ENCODE peak calls at places on chromosomes 1 and 21, in ten cellular contexts. C, T, Y, J, D, U, W, F, Z and Q are unnamed samples.

GRCh38 chr1:183417691-183418491 is at the start of gene NMNAT2:
- DNase-seq in T (peak), Z (no peak), J (no peak), U (no peak), F (peak), C (no peak), D (peak), Y (no peak), W (peak), Q (peak)

GRCh38 chr1:96510911-96511310 is 210.7 kb upstream of the PTBP2 start:
- DNase-seq in W (no peak), J (no peak), F (no peak), U (no peak), D (no peak), Y (no peak), Z (no peak), C (no peak), T (no peak), Q (no peak)

GRCh38 chr21:44442266-44443125 is 12.8 kb upstream of the LRRC3 start:
- DNase-seq in Z (no peak), W (no peak), C (no peak), U (no peak), T (no peak), D (no peak), F (no peak), Y (no peak), J (no peak), Q (no peak)

GRCh38 chr21:42102516-42102915 is 31.4 kb downstream of the UMODL1 start:
- DNase-seq in C (no peak), T (no peak), D (no peak), Z (no peak), J (no peak), W (no peak), U (no peak), Y (peak), F (no peak), Q (no peak)

GRCh38 chr21:45642122-45642813 is 1.3 kb upstream of the PCBP3 start:
- DNase-seq in D (peak), F (no peak), C (no peak), W (peak), T (no peak), U (no peak), Z (no peak), Y (no peak), J (peak), Q (no peak)

GRCh38 chr1:235759336-235759735 is 107.4 kb downstream of the LYST start:
- DNase-seq in F (no peak), D (no peak), J (no peak), U (no peak), Z (no peak), Y (no peak), W (no peak), T (no peak), C (no peak), Q (no peak)

GRCh38 chr1:182279724-182280506 is 111.7 kb downstream of the GLUL start:
- DNase-seq in U (no peak), Y (peak), F (peak), D (no peak), C (no peak), T (no peak), Z (no peak), W (peak), J (peak), Q (no peak)

GRCh38 chr21:44939532-44940115 is at the start of gene SLX9:
- DNase-seq in F (no peak), Z (peak), T (no peak), W (peak), J (peak), U (no peak), D (peak), Y (peak), C (peak), Q (peak)

GRCh38 chr21:45854702-45855247 is 126.8 kb upstream of the COL6A1 start:
- DNase-seq in W (peak), U (no peak), T (no peak), J (no peak), Z (no peak), C (no peak), F (no peak), Y (no peak), D (no peak), Q (no peak)

GRCh38 chr1:64093941-64094340 is 109.5 kb upstream of the UBE2U start:
- DNase-seq in F (no peak), J (no peak), T (no peak), Z (no peak), W (no peak), D (no peak), U (no peak), C (no peak), Y (peak), Q (peak)

GRCh38 chr1:7667625-7668218 is 103.4 kb upstream of the VAMP3 start:
- DNase-seq in Z (peak), J (peak), D (peak), C (peak), U (peak), T (peak), F (peak), W (peak), Y (peak), Q (peak)

GRCh38 chr1:3384407-3384806 is 70.1 kb upstream of the ARHGEF16 start:
- DNase-seq in Y (no peak), U (no peak), Z (no peak), C (no peak), F (no peak), W (no peak), T (no peak), D (no peak), J (no peak), Q (no peak)

GRCh38 chr1:1943834-1944570 is 24.9 kb upstream of the TMEM52 start:
- DNase-seq in J (peak), W (peak), F (peak), T (peak), Z (peak), C (peak), D (peak), U (no peak), Y (peak), Q (peak)

GRCh38 chr1:46612937-46613660 is 3.5 kb downstream of the MOB3C start:
- DNase-seq in D (no peak), W (peak), Z (no peak), J (no peak), F (no peak), C (no peak), T (no peak), Y (no peak), U (no peak), Q (no peak)

GRCh38 chr21:46368533-46369285 is 44.8 kb downstream of the PCNT start:
- DNase-seq in F (no peak), Z (peak), U (no peak), D (no peak), J (no peak), T (no peak), C (no peak), W (no peak), Y (no peak), Q (no peak)

GRCh38 chr1:7610936-7611335 is 160.2 kb upstream of the VAMP3 start:
- DNase-seq in F (no peak), D (no peak), C (no peak), J (no peak), Y (no peak), U (no peak), W (no peak), T (no peak), Z (no peak), Q (no peak)

GRCh38 chr1:203271018-203271743 is 34.1 kb upstream of the BTG2 start:
- DNase-seq in U (no peak), F (peak), J (peak), Y (peak), C (peak), W (peak), T (peak), D (peak), Z (peak), Q (peak)

GRCh38 chr1:78814176-78814575 is 164.5 kb downstream of the IFI44 start:
- DNase-seq in Y (no peak), U (no peak), T (no peak), F (no peak), J (no peak), W (no peak), D (no peak), C (no peak), Z (no peak), Q (no peak)
- TF ChIP-seq CTCF in Y (no peak), U (no peak), T (no peak), F (no peak), J (no peak), W (no peak), D (no peak), C (no peak), Z (no peak), Q (no peak)

GRCh38 chr1:12404918-12405317 is 175.1 kb downstream of the VPS13D start:
- DNase-seq in D (no peak), W (no peak), J (no peak), T (no peak), U (no peak), F (no peak), Y (no peak), Z (no peak), C (no peak), Q (no peak)
- H3K4me3 ChIP-seq in D (no peak), W (no peak), J (no peak), T (no peak), U (no peak), F (no peak), Y (no peak), Z (no peak), C (no peak), Q (no peak)

GRCh38 chr1:162855461-162856150 is 5.4 kb downstream of the CCDC190 start:
- DNase-seq in C (no peak), U (no peak), D (no peak), F (no peak), J (no peak), Y (peak), W (no peak), Z (no peak), T (peak), Q (peak)

GRCh38 chr1:162859210-162859609 is 1.8 kb downstream of the CCDC190 start:
- DNase-seq in W (peak), F (no peak), J (no peak), T (no peak), C (no peak), Y (no peak), D (no peak), U (no peak), Z (no peak), Q (no peak)

GRCh38 chr1:162857850-162858249 is 3.1 kb downstream of the CCDC190 start:
- DNase-seq in F (no peak), Y (peak), Z (no peak), U (no peak), J (no peak), T (no peak), C (no peak), D (no peak), W (no peak), Q (peak)

GRCh38 chr1:162854245-162854860 is 6.6 kb downstream of the CCDC190 start:
- DNase-seq in J (peak), Y (peak), C (peak), T (peak), U (no peak), D (peak), Z (peak), F (peak), W (peak), Q (peak)

GRCh38 chr1:162856260-162856659 is 4.7 kb downstream of the CCDC190 start:
- DNase-seq in F (no peak), C (peak), W (no peak), U (no peak), Y (peak), Z (no peak), J (no peak), T (peak), D (no peak), Q (peak)
- TF ChIP-seq CTCF in F (no peak), C (no peak), W (no peak), U (no peak), Y (no peak), Z (no peak), J (no peak), T (no peak), D (no peak), Q (no peak)

DNA sequence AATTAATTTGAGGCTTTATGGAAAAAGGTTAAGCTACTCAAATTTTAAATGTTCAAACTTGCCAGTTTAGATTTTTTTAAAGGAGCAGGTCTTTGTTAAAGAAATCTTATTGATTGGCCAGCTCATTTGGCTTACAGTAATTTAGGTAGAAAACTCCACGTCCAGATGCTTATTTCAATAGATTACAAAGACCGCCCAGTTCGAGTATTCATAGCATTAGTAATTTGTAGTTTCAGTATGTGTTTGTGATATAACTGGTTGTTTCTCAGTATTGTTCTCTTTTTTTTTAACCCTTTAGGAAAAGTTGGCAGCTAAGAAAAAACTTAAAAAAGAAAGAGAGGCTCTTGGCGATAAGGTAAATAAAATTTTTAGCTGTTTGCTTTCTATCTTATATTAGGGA is 1.6 kb downstream of the RPF1 start:
- DNase-seq in C (no peak), F (no peak), D (no peak), Y (no peak), Z (no peak), W (no peak), U (no peak), J (no peak), T (no peak), Q (no peak)
- H3K4me3 ChIP-seq in C (peak), F (peak), D (peak), Y (peak), Z (peak), W (peak), U (peak), J (peak), T (no peak), Q (peak)